ENCODE peak calls at places on chromosomes 2 and 18, in eight cellular contexts. M is stomach, H is gastrocnemius medialis, A is HepG2, T is adrenal gland, O is A549, I is breast epithelium, Y is HCT116. W is an unnamed sample.

GRCh38 chr2:150438654-150439053 is 48.8 kb downstream of the RND3 start:
- DNase-seq in I (no peak), Y (no peak), A (no peak), H (no peak), T (no peak), M (no peak), O (no peak), W (no peak)

GRCh38 chr18:50786851-50787250 is 33.0 kb downstream of the MRO start:
- DNase-seq in T (no peak), M (no peak), Y (no peak), A (no peak), I (no peak), O (no peak), H (no peak), W (no peak)

GRCh38 chr2:172426635-172427255 is 641 bp upstream of the ITGA6 start:
- DNase-seq in Y (no peak), H (no peak), A (no peak), T (no peak), O (no peak), I (no peak), M (no peak), W (no peak)

GRCh38 chr2:210873631-210874030 is 317.2 kb downstream of the CPS1 start:
- DNase-seq in O (no peak), M (no peak), A (no peak), I (no peak), T (no peak), Y (no peak), H (no peak), W (no peak)

GRCh38 chr2:46335966-46336436 is 38.8 kb downstream of the EPAS1 start:
- DNase-seq in I (no peak), T (no peak), O (peak; percentile 47), M (peak; percentile 52), Y (no peak), H (no peak), A (no peak), W (no peak)

GRCh38 chr2:54551123-54551756 is 95.1 kb downstream of the SPTBN1 start:
- DNase-seq in H (no peak), A (no peak), O (no peak), Y (no peak), T (no peak), M (peak; percentile 72), I (no peak), W (no peak)

GRCh38 chr18:73316513-73316912 is 448.7 kb upstream of the NETO1 start:
- DNase-seq in Y (no peak), H (no peak), I (no peak), M (no peak), A (no peak), O (no peak), T (no peak), W (no peak)

GRCh38 chr18:9594782-9595181 is 19.6 kb downstream of the PPP4R1 start:
- DNase-seq in A (no peak), H (no peak), I (no peak), Y (no peak), M (no peak), T (no peak), O (no peak), W (no peak)

DNA sequence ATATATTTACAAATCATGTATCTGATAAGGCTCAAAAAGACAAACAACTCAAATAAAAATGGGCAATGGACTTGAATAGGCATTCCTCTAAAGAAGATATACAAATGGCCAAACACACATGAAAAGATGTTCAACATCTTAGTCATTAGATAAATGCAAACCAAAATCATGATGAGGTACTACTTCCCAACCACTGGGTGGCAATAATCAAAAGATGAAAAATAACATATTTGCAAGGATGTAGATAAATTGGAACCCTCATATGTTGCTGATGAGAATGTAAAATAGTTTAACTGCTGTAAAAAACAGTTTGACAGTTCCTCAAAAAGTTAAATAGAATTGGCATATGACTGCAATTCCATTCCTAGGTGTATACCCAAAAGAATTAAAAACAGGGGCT is 132.3 kb downstream of the TTC32 start:
- DNase-seq in O (no peak), M (no peak), A (no peak), I (no peak), H (no peak), Y (no peak), T (no peak), W (no peak)
- TF ChIP-seq CTCF in O (peak; percentile 44), M (no peak), A (peak; percentile 9), I (no peak), H (no peak), Y (peak; percentile 30), T (peak; percentile 38), W (no peak)

GRCh38 chr2:102927854-102928267 is 166.0 kb downstream of the TMEM182 start:
- DNase-seq in T (no peak), M (no peak), A (no peak), I (no peak), Y (no peak), H (no peak), O (no peak), W (no peak)

GRCh38 chr2:102929721-102930120 is 167.9 kb downstream of the TMEM182 start:
- DNase-seq in O (no peak), Y (no peak), A (no peak), H (no peak), T (no peak), M (no peak), I (no peak), W (no peak)

GRCh38 chr2:102932521-102932920 is 170.7 kb downstream of the TMEM182 start:
- DNase-seq in Y (no peak), M (no peak), I (no peak), H (no peak), T (no peak), A (no peak), O (no peak), W (no peak)
- TF ChIP-seq POLR2A in Y (no peak), M (no peak), I (no peak), H (no peak), T (no peak), A (no peak), O (no peak), W (no peak)

GRCh38 chr2:182473635-182474034 is 46.8 kb upstream of the PDE1A start:
- DNase-seq in Y (no peak), H (no peak), M (no peak), T (no peak), I (no peak), A (no peak), O (no peak), W (no peak)
- TF ChIP-seq CTCF in Y (no peak), H (no peak), M (no peak), T (no peak), I (no peak), A (no peak), O (no peak), W (no peak)

GRCh38 chr2:216661639-216662375 is 28.6 kb downstream of the IGFBP2 start:
- DNase-seq in O (no peak), A (peak; percentile 36), T (no peak), H (no peak), I (no peak), Y (no peak), M (no peak), W (no peak)
- TF ChIP-seq POLR2A in O (no peak), A (no peak), T (no peak), H (no peak), I (no peak), Y (no peak), M (no peak), W (no peak)

GRCh38 chr2:190701586-190701985 is 52.7 kb downstream of the NAB1 start:
- DNase-seq in I (no peak), H (no peak), Y (no peak), O (no peak), T (no peak), A (no peak), M (no peak), W (no peak)

GRCh38 chr2:190695739-190696138 is 46.9 kb downstream of the NAB1 start:
- DNase-seq in A (no peak), Y (no peak), T (no peak), H (no peak), M (no peak), I (no peak), O (no peak), W (no peak)

GRCh38 chr2:190696792-190697398 is 48.0 kb downstream of the NAB1 start:
- DNase-seq in T (no peak), H (no peak), M (no peak), O (no peak), Y (no peak), A (peak; percentile 46), I (no peak), W (no peak)

GRCh38 chr2:190697421-190697820 is 48.5 kb downstream of the NAB1 start:
- DNase-seq in A (no peak), M (no peak), T (no peak), I (no peak), H (no peak), Y (no peak), O (no peak), W (no peak)

DNA sequence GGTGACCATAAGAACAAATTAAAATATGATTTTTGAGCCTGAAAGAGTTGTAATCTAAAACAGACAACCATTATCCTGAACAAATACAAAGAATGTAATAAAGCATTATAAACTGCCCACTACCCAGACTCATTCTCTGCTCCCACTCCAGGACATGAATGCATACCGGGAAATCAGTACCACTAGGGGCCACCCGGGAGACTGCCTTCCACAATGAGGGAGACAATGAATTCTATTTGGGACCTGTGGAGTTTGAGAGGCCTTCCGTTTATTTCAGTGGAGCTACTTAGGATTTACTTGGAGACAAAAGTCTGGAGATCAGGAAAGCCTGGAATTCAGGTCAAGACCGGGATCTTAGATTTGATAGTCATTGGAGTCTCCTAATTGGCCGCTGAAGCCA is 50.0 kb downstream of the NAB1 start:
- DNase-seq in M (no peak), I (no peak), O (no peak), A (peak; percentile 14), T (no peak), H (no peak), Y (no peak), W (no peak)
- TF ChIP-seq CTCF in M (no peak), I (no peak), O (no peak), A (peak; percentile 44), T (no peak), H (no peak), Y (no peak), W (no peak)

GRCh38 chr18:79507076-79507545 is 111.4 kb downstream of the NFATC1 start:
- DNase-seq in H (peak; percentile 52), A (no peak), O (no peak), I (peak; percentile 57), T (peak; percentile 76), M (peak; percentile 69), Y (no peak), W (peak; percentile 93)
- TF ChIP-seq POLR2A in H (no peak), A (no peak), O (no peak), I (no peak), T (no peak), M (no peak), Y (no peak), W (no peak)

DNA sequence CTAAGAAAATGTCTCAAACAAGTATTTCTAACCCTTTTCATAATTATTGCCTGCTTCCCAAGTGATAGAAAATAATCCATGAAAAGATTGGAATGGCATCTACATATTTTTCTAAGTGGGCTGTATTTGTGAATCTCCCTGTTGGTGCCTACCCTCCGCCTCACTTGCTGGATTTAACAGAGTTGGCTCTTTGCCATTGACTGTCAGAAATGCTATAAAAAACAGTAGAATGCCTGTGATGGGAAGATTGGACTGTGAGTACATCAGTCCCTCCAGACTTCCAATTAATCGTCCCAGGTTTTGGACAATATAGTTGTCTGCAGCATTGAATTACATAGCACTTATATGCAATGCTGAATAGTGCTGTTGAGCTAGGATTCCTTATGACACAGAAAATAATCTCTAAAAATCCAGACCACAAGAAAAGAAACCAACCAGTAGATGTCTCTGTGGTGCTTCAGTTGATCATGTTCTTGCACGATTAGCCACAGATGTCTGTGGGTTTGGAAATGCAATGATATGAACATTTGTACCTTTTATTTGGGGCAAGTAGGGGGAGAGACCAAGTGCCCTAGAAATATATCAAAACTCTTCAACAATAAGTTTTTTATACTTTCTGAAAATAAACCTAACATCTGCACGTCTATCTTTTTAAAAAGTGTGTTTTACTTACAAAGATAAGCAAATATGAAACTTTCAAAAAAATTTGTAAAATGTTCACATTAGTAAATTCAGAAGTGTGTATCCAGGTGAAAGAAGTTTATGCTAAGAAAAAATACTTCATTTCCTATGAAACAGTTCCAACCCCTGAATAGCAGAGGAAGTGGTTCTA is 88.5 kb downstream of the DYNAP start:
- DNase-seq in I (no peak), O (peak; percentile 47), Y (peak; percentile 62), H (no peak), M (no peak), T (no peak), A (peak; percentile 25), W (no peak)
- TF ChIP-seq CTCF in I (no peak), O (peak; percentile 68), Y (peak; percentile 48), H (no peak), M (peak; percentile 51), T (peak; percentile 63), A (peak; percentile 63), W (no peak)

W was measured in lower leg skin.